ENCODE peak calls at places on chromosomes 3 and 15, in four cellular contexts. U is ovary, H is DND-41, X is gastrocnemius medialis. W is an unnamed sample. For H3K4me1, the result is how much of the 10 kb centered on the place peaks cover.

GRCh38 chr15:70435872-70436271 is 327.5 kb downstream of the UACA start:
- DNase-seq in U (no peak), H (no peak), X (no peak), W (no peak)

GRCh38 chr15:94041731-94042130 is 189.6 kb upstream of the MCTP2 start:
- DNase-seq in U (no peak), H (no peak), X (no peak), W (no peak)

GRCh38 chr3:197371521-197372075 is 73.2 kb upstream of the DLG1 start:
- DNase-seq in U (no peak), H (no peak), X (no peak), W (no peak)

GRCh38 chr3:136559896-136560295 is 192.3 kb downstream of the STAG1 start:
- DNase-seq in U (no peak), H (no peak), X (no peak), W (no peak)

GRCh38 chr3:46571684-46572083 is 5.6 kb upstream of the LRRC2 start:
- DNase-seq in U (no peak), H (no peak), X (no peak), W (no peak)

GRCh38 chr15:88900309-88900981 is 5.1 kb upstream of the HAPLN3 start:
- DNase-seq in U (no peak), H (no peak), X (peak), W (no peak)

GRCh38 chr3:193590088-193590856 is 2.7 kb upstream of the OPA1 start:
- DNase-seq in U (no peak), H (no peak), X (no peak), W (no peak)

GRCh38 chr3:170656293-170656692 is 70.4 kb upstream of the SLC7A14 start:
- DNase-seq in U (no peak), H (no peak), X (no peak), W (no peak)

GRCh38 chr15:83971967-83972366 is 263.6 kb upstream of the GOLGA6L4 start:
- DNase-seq in U (no peak), H (no peak), X (no peak), W (no peak)

GRCh38 chr3:136547293-136547692 is 204.9 kb downstream of the STAG1 start:
- DNase-seq in U (no peak), H (no peak), X (no peak), W (no peak)

GRCh38 chr3:128493221-128494151 is 485 bp upstream of the GATA2 start:
- DNase-seq in U (peak), H (no peak), X (no peak), W (no peak)

GRCh38 chr3:117407317-117407716 is 697.7 kb downstream of the TUSC7 start:
- DNase-seq in U (no peak), H (no peak), X (no peak), W (no peak)

GRCh38 chr3:11530153-11530721 is 113.5 kb downstream of the VGLL4 start:
- DNase-seq in U (peak), H (no peak), X (no peak), W (no peak)

GRCh38 chr3:45943207-45943846 is at the start of gene CXCR6:
- DNase-seq in U (no peak), H (peak), X (no peak), W (peak)

GRCh38 chr15:63374686-63375520 is 6.7 kb downstream of the CA12 start:
- DNase-seq in U (no peak), H (no peak), X (no peak), W (no peak)

GRCh38 chr3:45730409-45731154 is 41.4 kb downstream of the SACM1L start:
- DNase-seq in U (no peak), H (no peak), X (no peak), W (no peak)

GRCh38 chr15:74040115-74040850 is 42.1 kb downstream of the GOLGA6A start:
- DNase-seq in U (no peak), H (no peak), X (peak), W (no peak)

GRCh38 chr3:47685037-47685436 is 96.7 kb downstream of the SMARCC1 start:
- DNase-seq in U (no peak), H (no peak), X (no peak), W (no peak)

GRCh38 chr3:159782724-159783421 is 205.8 kb upstream of the IL12A start:
- DNase-seq in U (no peak), H (no peak), X (no peak), W (no peak)

GRCh38 chr3:31241533-31241932 is 291.2 kb upstream of the STT3B start:
- DNase-seq in U (no peak), H (no peak), X (no peak), W (no peak)

GRCh38 chr15:95839367-95839782 is 491.1 kb upstream of the NR2F2 start:
- DNase-seq in U (no peak), H (no peak), X (no peak), W (peak)

GRCh38 chr3:86594838-86595237 is 396.1 kb downstream of the VGLL3 start:
- DNase-seq in U (no peak), H (no peak), X (no peak), W (no peak)

GRCh38 chr3:27721717-27722564 is at the start of gene EOMES:
- DNase-seq in U (no peak), H (peak), X (no peak), W (peak)

GRCh38 chr15:65423977-65424679 is 1.4 kb upstream of the IGDCC4 start:
- DNase-seq in U (no peak), H (no peak), X (no peak), W (no peak)

GRCh38 chr3:38658886-38659285 is 9.4 kb upstream of the SCN5A start:
- DNase-seq in U (no peak), H (no peak), X (no peak), W (no peak)

GRCh38 chr3:119810018-119810435 is 28.1 kb downstream of the NR1I2 start:
- DNase-seq in U (peak), H (no peak), X (no peak), W (peak)

GRCh38 chr3:65170357-65171090 is 482.7 kb upstream of the ADAMTS9 start:
- DNase-seq in U (peak), H (no peak), X (peak), W (no peak)

GRCh38 chr3:133829310-133829707 is 23.7 kb downstream of the SRPRB start:
- DNase-seq in U (no peak), H (no peak), X (no peak), W (no peak)

GRCh38 chr3:89098964-89099585 is 8.3 kb upstream of the EPHA3 start:
- DNase-seq in U (peak), H (peak), X (no peak), W (peak)

GRCh38 chr3:23540600-23540999 is 265.2 kb upstream of the UBE2E1 start:
- DNase-seq in U (no peak), H (no peak), X (no peak), W (no peak)

DNA sequence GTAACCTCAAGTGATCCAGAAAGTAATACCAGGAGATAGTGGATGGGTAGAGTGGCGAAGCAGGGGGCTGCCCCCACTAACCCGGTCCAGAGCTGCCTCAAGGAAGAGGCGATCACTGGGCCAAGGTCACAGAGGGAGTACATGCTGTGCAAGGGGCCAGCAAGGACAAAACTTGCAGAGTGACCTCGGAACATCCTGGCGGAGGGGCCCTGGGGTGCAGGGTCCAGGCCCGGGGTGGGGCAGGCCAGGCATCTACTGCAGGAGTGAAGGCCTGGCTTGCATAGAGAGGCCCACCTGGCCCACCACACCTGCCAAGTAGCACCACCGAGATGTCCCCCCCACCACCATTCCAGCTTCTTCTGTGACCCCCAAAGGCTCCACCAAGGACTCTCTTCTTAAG is 17.6 kb downstream of the IQSEC1 start:
- DNase-seq in U (no peak), H (no peak), X (no peak), W (no peak)
- H3K4me1 ChIP-seq in U (under half), H (under half), X (under half), W (under half)

GRCh38 chr3:165642761-165643432 is 194.3 kb downstream of the BCHE start:
- DNase-seq in U (no peak), H (no peak), X (no peak), W (no peak)
- H3K4me3 ChIP-seq in U (no peak), H (no peak), X (no peak), W (no peak)

DNA sequence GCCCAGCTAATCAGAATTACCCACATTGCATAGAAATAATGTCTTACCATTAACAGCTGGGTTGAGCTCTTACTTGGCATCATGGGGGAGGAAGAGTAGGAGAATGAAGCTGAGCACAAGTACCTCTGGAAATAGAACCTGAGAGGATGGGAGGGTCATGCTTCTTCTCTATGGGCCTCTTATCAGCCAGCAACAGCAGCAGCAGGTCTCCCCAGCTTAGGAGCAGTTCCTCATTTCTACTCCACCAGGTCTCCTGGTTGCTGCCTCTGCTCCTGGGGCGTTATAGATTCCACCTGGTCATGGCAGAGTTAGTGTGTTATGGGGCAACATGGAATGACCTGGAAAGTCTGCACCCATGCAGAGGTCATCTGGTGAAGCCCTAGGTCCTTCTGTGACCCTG is 3.4 kb downstream of the FSD2 start:
- DNase-seq in U (no peak), H (no peak), X (no peak), W (no peak)
- H3K4me1 ChIP-seq in U (under half), H (under half), X (half or more), W (under half)

GRCh38 chr3:13891017-13891392 is 11.1 kb upstream of the WNT7A start:
- DNase-seq in U (no peak), H (no peak), X (no peak), W (no peak)
- H3K4me3 ChIP-seq in U (no peak), H (no peak), X (no peak), W (no peak)

DNA sequence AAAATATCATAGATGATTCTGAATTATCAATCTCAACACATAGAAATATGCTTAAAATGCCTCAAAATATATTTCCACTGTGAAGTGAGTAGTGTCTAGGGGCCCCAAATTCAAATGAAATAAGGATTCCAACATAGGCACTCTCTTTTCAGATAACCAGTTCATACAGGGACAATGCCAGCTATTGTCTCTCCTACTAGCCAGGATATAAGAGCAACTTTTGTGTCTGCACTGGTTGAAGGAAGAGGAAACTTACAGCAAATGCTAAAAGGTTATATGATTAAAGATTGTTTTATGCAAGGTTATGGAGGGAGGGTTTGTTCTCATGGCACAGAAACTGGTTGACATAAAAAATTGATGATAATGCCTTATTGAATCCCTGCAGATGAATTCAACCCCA is 579.4 kb upstream of the ALCAM start:
- DNase-seq in U (no peak), H (no peak), X (no peak), W (no peak)
- H3K4me1 ChIP-seq in U (under half), H (under half), X (under half), W (under half)

DNA sequence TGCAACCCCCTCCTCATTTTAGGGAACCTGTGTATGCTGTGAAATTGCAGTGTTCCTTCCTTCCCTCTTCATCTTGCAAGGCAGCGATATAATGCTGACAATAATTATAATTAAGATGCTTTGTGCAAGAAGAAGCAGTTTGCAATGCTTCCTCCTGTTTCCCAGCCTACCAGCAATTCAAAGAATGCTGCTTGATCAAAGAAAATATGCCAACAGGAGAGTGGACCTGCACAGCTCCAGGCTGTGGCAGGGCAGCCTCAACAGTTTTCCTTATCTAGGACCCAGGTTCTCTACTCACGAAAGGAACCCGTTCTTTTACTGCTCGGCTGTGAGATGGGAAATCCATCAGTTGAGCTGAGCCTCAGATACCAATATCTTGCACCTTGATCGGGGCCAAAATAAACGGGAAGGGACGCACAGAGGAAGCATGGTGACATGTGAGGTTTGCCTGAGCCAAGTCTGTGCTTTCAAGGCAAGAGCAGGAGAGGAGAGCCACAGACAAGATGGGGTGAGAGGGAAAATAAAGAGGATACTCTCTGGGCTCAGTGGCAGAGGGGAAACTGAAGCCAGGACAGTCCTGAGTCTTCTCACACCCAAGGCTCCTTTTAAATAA is 22.6 kb upstream of the LRTM1 start:
- DNase-seq in U (no peak), H (no peak), X (no peak), W (no peak)
- H3K4me3 ChIP-seq in U (no peak), H (no peak), X (no peak), W (no peak)

W was measured in naive thymus-derived CD4-positive, alpha-beta T cell.